ENCODE peak calls at places on chromosomes 12 and 14, in nine cellular contexts. W, Z, J, Q, K, L, U, X and C are unnamed samples.

GRCh38 chr12:29608581-29608980 is 111.1 kb upstream of the OVCH1 start:
- DNase-seq in W (no peak), Z (no peak), J (peak; percentile 41), Q (no peak), K (no peak), L (no peak), U (no peak), X (peak; percentile 19), C (no peak)

GRCh38 chr14:82313889-82314288 is 780.2 kb upstream of the SEL1L start:
- DNase-seq in W (no peak), Z (no peak), J (no peak), Q (no peak), K (peak; percentile 23), L (no peak), U (no peak), X (no peak), C (peak; percentile 93)

GRCh38 chr14:68938515-68939423 is 40.3 kb downstream of the ACTN1 start:
- DNase-seq in W (peak; percentile 64), Z (no peak), J (no peak), Q (peak; percentile 43), K (peak; percentile 63), L (no peak), U (no peak), X (peak; percentile 51), C (peak; percentile 64)

GRCh38 chr12:113359133-113359938 is 949 bp downstream of the PLBD2 start:
- DNase-seq in W (no peak), Z (no peak), J (no peak), Q (peak; percentile 23), K (no peak), L (no peak), U (no peak), X (peak; percentile 36), C (peak; percentile 7)

GRCh38 chr12:1662761-1663439 is 28.0 kb upstream of the ADIPOR2 start:
- DNase-seq in W (peak; percentile 67), Z (no peak), J (peak; percentile 65), Q (peak; percentile 50), K (peak; percentile 88), L (no peak), U (peak; percentile 67), X (peak; percentile 54), C (no peak)

GRCh38 chr12:94718114-94718513 is 67.8 kb upstream of the TMCC3 start:
- DNase-seq in W (no peak), Z (no peak), J (peak; percentile 25), Q (peak; percentile 21), K (no peak), L (no peak), U (no peak), X (peak; percentile 20), C (peak; percentile 31)

GRCh38 chr14:38285962-38286361 is 30.1 kb upstream of the CLEC14A start:
- DNase-seq in W (no peak), Z (no peak), J (no peak), Q (peak; percentile 46), K (no peak), L (no peak), U (no peak), X (peak; percentile 87), C (no peak)

GRCh38 chr14:76465651-76466050 is 89.7 kb downstream of the ESRRB start:
- DNase-seq in W (no peak), Z (no peak), J (no peak), Q (no peak), K (no peak), L (no peak), U (no peak), X (no peak), C (no peak)

GRCh38 chr14:73173092-73173735 is 36.9 kb downstream of the PSEN1 start:
- DNase-seq in W (peak; percentile 18), Z (peak; percentile 23), J (peak; percentile 35), Q (peak; percentile 74), K (peak; percentile 36), L (no peak), U (peak; percentile 6), X (peak; percentile 82), C (peak; percentile 41)

GRCh38 chr12:24911284-24911791 is 37.6 kb downstream of the BCAT1 start:
- DNase-seq in W (no peak), Z (peak; percentile 88), J (no peak), Q (peak; percentile 73), K (peak; percentile 80), L (peak; percentile 76), U (no peak), X (peak; percentile 53), C (no peak)

GRCh38 chr14:58243790-58244555 is 670 bp upstream of the PSMA3 start:
- DNase-seq in W (peak; percentile 45), Z (no peak), J (peak; percentile 4), Q (peak; percentile 57), K (peak; percentile 20), L (no peak), U (peak; percentile 33), X (peak; percentile 14), C (no peak)

GRCh38 chr14:69044965-69045555 is 66.0 kb upstream of the ACTN1 start:
- DNase-seq in W (no peak), Z (no peak), J (no peak), Q (peak; percentile 61), K (no peak), L (no peak), U (no peak), X (peak; percentile 88), C (no peak)

GRCh38 chr12:53591301-53592206 is 34.6 kb downstream of the ATF7 start:
- DNase-seq in W (no peak), Z (no peak), J (peak; percentile 61), Q (peak; percentile 42), K (no peak), L (no peak), U (no peak), X (no peak), C (peak; percentile 86)

GRCh38 chr12:12645485-12645884 is 33.8 kb downstream of the CREBL2 start:
- DNase-seq in W (no peak), Z (no peak), J (peak; percentile 36), Q (peak; percentile 57), K (no peak), L (no peak), U (peak; percentile 29), X (peak; percentile 44), C (no peak)

GRCh38 chr12:52280319-52280795 is 5.9 kb downstream of the KRT86 start:
- DNase-seq in W (peak; percentile 94), Z (peak; percentile 83), J (no peak), Q (peak; percentile 99), K (peak; percentile 64), L (peak; percentile 91), U (no peak), X (peak; percentile 97), C (peak; percentile 89)

GRCh38 chr12:52278931-52279682 is 4.7 kb downstream of the KRT86 start:
- DNase-seq in W (peak; percentile 87), Z (no peak), J (peak; percentile 75), Q (peak; percentile 86), K (peak; percentile 84), L (no peak), U (peak; percentile 84), X (peak; percentile 79), C (no peak)

GRCh38 chr12:52277486-52278245 is 3.2 kb downstream of the KRT86 start:
- DNase-seq in W (no peak), Z (no peak), J (peak; percentile 8), Q (no peak), K (no peak), L (no peak), U (no peak), X (peak; percentile 16), C (no peak)

GRCh38 chr12:52279683-52280318 is 5.4 kb downstream of the KRT86 start:
- DNase-seq in W (peak; percentile 39), Z (no peak), J (no peak), Q (no peak), K (no peak), L (no peak), U (no peak), X (peak; percentile 12), C (no peak)

DNA sequence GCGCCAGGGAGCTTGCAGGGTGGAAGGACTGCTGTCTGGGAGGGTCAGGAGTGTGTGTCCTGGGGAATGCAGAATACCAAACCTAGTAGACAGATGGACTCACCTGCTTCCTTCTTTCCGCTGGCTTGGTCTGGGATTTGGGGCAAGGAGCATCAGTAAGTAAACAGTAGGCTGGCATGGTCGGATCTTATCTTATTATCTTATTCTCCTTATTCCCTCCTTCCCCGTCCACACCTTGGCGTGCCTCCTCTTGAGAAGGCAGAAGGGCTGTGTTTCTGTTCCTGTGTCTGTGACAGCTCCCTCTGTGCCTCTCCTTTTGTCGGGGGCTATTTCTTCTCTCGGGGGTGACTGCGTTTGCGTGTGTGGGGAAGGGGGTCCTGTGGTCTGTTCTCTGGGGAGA is 4.1 kb downstream of the KRT86 start:
- DNase-seq in W (no peak), Z (no peak), J (peak; percentile 22), Q (no peak), K (no peak), L (no peak), U (no peak), X (no peak), C (peak; percentile 54)
- H3K4me3 ChIP-seq in W (peak overlapping the region; percentile 33), Z (peak overlapping the region; percentile 13), J (no peak overlapping the region), Q (no peak overlapping the region), K (no peak overlapping the region), L (no peak overlapping the region), U (no peak overlapping the region), X (no peak overlapping the region), C (peak overlapping the region; percentile 43)

GRCh38 chr14:65224799-65225198 is 122.5 kb upstream of the MAX start:
- DNase-seq in W (no peak), Z (no peak), J (peak; percentile 9), Q (peak; percentile 16), K (no peak), L (no peak), U (no peak), X (peak; percentile 48), C (peak; percentile 53)
- TF ChIP-seq CTCF in W (no peak), Z (no peak), J (no peak), Q (no peak), K (no peak), L (no peak), U (no peak), X (no peak), C (no peak)

DNA sequence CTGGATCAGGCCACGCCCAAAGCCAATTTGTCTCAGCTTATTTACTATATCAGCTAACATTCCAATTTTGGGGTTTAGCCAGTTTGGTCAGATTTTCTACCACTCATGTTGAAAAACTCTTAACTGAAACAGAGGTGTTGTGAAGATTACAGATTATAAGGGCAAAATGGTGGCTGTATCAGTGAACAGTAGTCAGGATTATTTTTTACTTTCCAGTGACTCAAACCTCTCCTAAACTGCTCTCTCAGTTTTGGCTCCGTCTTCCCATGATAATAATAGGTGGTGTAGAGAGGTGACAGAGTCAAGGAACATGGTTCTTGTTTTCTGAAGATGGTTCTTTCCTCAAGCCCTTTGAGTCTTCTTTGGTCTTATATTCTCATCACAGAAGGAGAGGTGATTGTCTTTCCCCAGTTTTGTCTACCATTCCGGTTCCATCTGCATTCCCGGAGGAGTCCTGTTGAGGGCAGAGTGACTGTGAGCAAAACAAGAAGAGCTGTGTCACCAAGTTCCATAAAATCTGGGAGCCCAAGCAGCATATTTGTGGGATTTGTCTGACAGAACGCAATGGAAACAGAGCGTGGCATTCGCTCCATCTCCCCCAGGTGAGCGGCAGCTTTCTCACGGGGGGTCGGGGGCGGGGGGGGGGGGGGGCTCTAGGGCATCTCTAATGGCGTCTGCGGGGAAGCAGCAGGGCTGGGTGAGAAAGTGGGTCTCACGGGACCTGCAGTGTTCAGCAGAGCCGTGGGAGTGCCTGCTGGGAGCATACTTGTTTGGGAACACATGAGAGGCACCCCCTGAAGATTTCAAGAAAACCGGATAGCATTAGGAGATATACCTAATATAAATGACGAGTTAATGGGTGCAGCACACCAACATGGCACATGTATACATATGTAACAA is 59.1 kb downstream of the TBC1D30 start:
- DNase-seq in W (peak; percentile 27), Z (no peak), J (peak; percentile 3), Q (no peak), K (no peak), L (no peak), U (no peak), X (no peak), C (no peak)
- H3K4me3 ChIP-seq in W (no peak overlapping the region), Z (no peak overlapping the region), J (no peak overlapping the region), Q (no peak overlapping the region), K (no peak overlapping the region), L (no peak overlapping the region), U (no peak overlapping the region), X (no peak overlapping the region), C (no peak overlapping the region)

GRCh38 chr12:131927110-131928079 is 1.7 kb upstream of the PUS1 start:
- DNase-seq in W (no peak), Z (no peak), J (no peak), Q (no peak), K (no peak), L (no peak), U (no peak), X (no peak), C (no peak)
- TF ChIP-seq CTCF in W (no peak), Z (no peak), J (no peak), Q (no peak), K (no peak), L (no peak), U (no peak), X (no peak), C (no peak)